ENCODE peak calls at places on chromosomes 2 and 18, in five cellular contexts. H is progenitor cell of endocrine pancreas; K is amniotic epithelial cell; X is activated CD8-positive, alpha-beta T cell treated with anti-CD3 and anti-CD28 coated beads for 36 hours; J is RWPE1. D is an unnamed sample.

GRCh38 chr2:83587309-83587708 is 871.8 kb downstream of the SUCLG1 start:
- DNase-seq in H (no peak), J (no peak), K (no peak), X (no peak), D (no peak)

GRCh38 chr2:135708159-135708558 is 33.5 kb upstream of the UBXN4 start:
- DNase-seq in X (no peak), J (no peak), H (no peak), K (no peak), D (no peak)

GRCh38 chr2:239164281-239164871 is 236.4 kb downstream of the HDAC4 start:
- DNase-seq in X (peak; percentile 50), H (no peak), J (no peak), K (peak; percentile 19), D (no peak)

GRCh38 chr18:63579643-63580042 is 7.5 kb upstream of the SERPINB13 start:
- DNase-seq in X (no peak), K (no peak), J (no peak), H (no peak), D (no peak)

GRCh38 chr18:35458677-35459441 is 38.9 kb downstream of the INO80C start:
- DNase-seq in X (peak; percentile 13), H (no peak), J (no peak), K (peak; percentile 41), D (peak; percentile 73)

GRCh38 chr2:237424544-237424943 is 10.6 kb upstream of the COL6A3 start:
- DNase-seq in X (no peak), H (no peak), K (no peak), J (no peak), D (no peak)

GRCh38 chr2:40103590-40103989 is 324.5 kb upstream of the THUMPD2 start:
- DNase-seq in X (no peak), K (peak; percentile 65), H (no peak), J (no peak), D (no peak)

GRCh38 chr2:178422097-178422496 is 28.9 kb downstream of the PRKRA start:
- DNase-seq in H (no peak), X (no peak), J (no peak), K (no peak), D (no peak)

GRCh38 chr18:76565238-76566173 is 70.5 kb upstream of the ZNF516 start:
- DNase-seq in H (no peak), J (peak; percentile 90), K (peak; percentile 97), X (no peak), D (peak; percentile 9)

GRCh38 chr2:38146917-38147307 is 71.0 kb upstream of the CYP1B1 start:
- DNase-seq in J (peak; percentile 89), K (peak; percentile 99), H (no peak), X (peak; percentile 38), D (peak; percentile 85)

GRCh38 chr2:184927040-184927439 is 328.7 kb downstream of the ZNF804A start:
- DNase-seq in H (no peak), K (peak; percentile 10), X (no peak), J (no peak), D (no peak)

GRCh38 chr2:184654945-184655344 is 56.6 kb downstream of the ZNF804A start:
- DNase-seq in K (peak; percentile 95), J (peak; percentile 2), H (no peak), X (no peak), D (no peak)

GRCh38 chr2:41944218-41944880 is 103.5 kb upstream of the PKDCC start:
- DNase-seq in K (no peak), J (no peak), H (no peak), X (no peak), D (no peak)

GRCh38 chr2:10224734-10225133 is 78.0 kb upstream of the HPCAL1 start:
- DNase-seq in J (no peak), X (no peak), H (no peak), K (no peak), D (no peak)

GRCh38 chr2:163658556-163658955 is 77.3 kb downstream of the FIGN start:
- DNase-seq in J (no peak), K (peak; percentile 56), X (no peak), H (no peak), D (no peak)

GRCh38 chr18:58755304-58756010 is 84.2 kb downstream of the MALT1 start:
- DNase-seq in K (no peak), J (no peak), X (peak; percentile 75), H (no peak), D (no peak)